ENCODE peak calls at places on chromosomes 1 and 21, in ten cellular contexts. C is Caco-2; I is ELR; X is GM06990; J is mammary epithelial cell; P is stimulated activated CD8-positive, alpha-beta memory T cell treated with anti-CD3 and anti-CD28 coated beads, Interleukin-7, amount 100 ng/mL, for 1 hour; K is iris pigment epithelial cell; Q is stromal cell of bone marrow; U is GM12892; N is A549. B is an unnamed sample.

GRCh38 chr21:41958886-41959563 is 5.2 kb upstream of the C2CD2 start:
- DNase-seq in J (peak), I (no peak), Q (no peak), N (no peak), U (no peak), K (no peak), P (no peak), X (no peak), C (no peak), B (peak)

GRCh38 chr1:66095190-66095589 is 302.5 kb downstream of the PDE4B start:
- DNase-seq in J (no peak), N (no peak), X (no peak), I (no peak), Q (no peak), C (no peak), K (no peak), P (no peak), U (no peak), B (no peak)

GRCh38 chr1:117143172-117143571 is 21.6 kb upstream of the TRIM45 start:
- DNase-seq in C (no peak), U (no peak), Q (no peak), N (no peak), P (no peak), J (no peak), X (no peak), K (no peak), I (peak), B (no peak)

GRCh38 chr1:39782103-39782502 is 6.6 kb downstream of the BMP8B start:
- DNase-seq in K (no peak), X (no peak), C (no peak), U (no peak), P (no peak), N (no peak), J (no peak), Q (no peak), I (no peak), B (no peak)

GRCh38 chr1:67004176-67004575 is 49.8 kb downstream of the SLC35D1 start:
- DNase-seq in C (no peak), P (no peak), U (no peak), N (no peak), I (no peak), Q (no peak), J (no peak), X (no peak), K (peak), B (peak)

GRCh38 chr1:6099787-6100765 is 54.4 kb downstream of the KCNAB2 start:
- DNase-seq in N (peak), Q (no peak), P (no peak), J (no peak), X (no peak), U (no peak), K (no peak), I (no peak), C (no peak), B (no peak)

GRCh38 chr1:92755541-92756351 is 29.2 kb downstream of the EVI5 start:
- DNase-seq in J (no peak), C (no peak), K (no peak), U (no peak), P (no peak), I (no peak), Q (no peak), X (no peak), N (no peak), B (no peak)

GRCh38 chr1:3096360-3096759 is 27.4 kb downstream of the PRDM16 start:
- DNase-seq in J (no peak), K (no peak), I (no peak), P (no peak), N (no peak), U (no peak), C (no peak), X (no peak), Q (no peak), B (no peak)

B was measured in LHCN-M2.